ENCODE peak calls at places on chromosomes 3 and 15, in nine cellular contexts. K, V, M, T, N, Q, Y, B and Z are unnamed samples.

GRCh38 chr3:144241381-144241780 is 269.8 kb downstream of the DIPK2A start:
- DNase-seq in K (no peak), V (no peak), M (no peak), T (no peak), N (no peak), Q (no peak), Y (no peak), B (no peak), Z (peak)

GRCh38 chr3:186946756-186947375 is 16.5 kb downstream of the ST6GAL1 start:
- DNase-seq in K (no peak), V (no peak), M (no peak), T (no peak), N (no peak), Q (no peak), Y (no peak), B (no peak), Z (no peak)

GRCh38 chr3:186824430-186825139 is 17.9 kb upstream of the ADIPOQ start:
- DNase-seq in K (no peak), V (no peak), M (peak), T (no peak), N (no peak), Q (no peak), Y (no peak), B (no peak), Z (no peak)

GRCh38 chr15:74011610-74012009 is 17.1 kb downstream of the PML start:
- DNase-seq in K (peak), V (no peak), M (no peak), T (peak), N (no peak), Q (no peak), Y (no peak), B (no peak), Z (no peak)

GRCh38 chr3:52029053-52029452 is 27.3 kb downstream of the DUSP7 start:
- DNase-seq in K (no peak), V (no peak), M (no peak), T (no peak), N (no peak), Q (no peak), Y (no peak), B (no peak), Z (peak)

GRCh38 chr3:170232266-170232665 is 10.0 kb downstream of the PRKCI start:
- DNase-seq in K (no peak), V (no peak), M (no peak), T (no peak), N (no peak), Q (no peak), Y (no peak), B (no peak), Z (no peak)

GRCh38 chr3:21544076-21544462 is 206.9 kb downstream of the ZNF385D start:
- DNase-seq in K (no peak), V (no peak), M (no peak), T (no peak), N (no peak), Q (no peak), Y (no peak), B (no peak), Z (peak)

GRCh38 chr3:196292281-196292923 is 4.9 kb upstream of the PCYT1A start:
- DNase-seq in K (no peak), V (no peak), M (no peak), T (no peak), N (no peak), Q (no peak), Y (no peak), B (no peak), Z (no peak)

GRCh38 chr3:27939940-27940339 is 217.8 kb upstream of the EOMES start:
- DNase-seq in K (no peak), V (no peak), M (no peak), T (no peak), N (no peak), Q (peak), Y (no peak), B (no peak), Z (peak)

GRCh38 chr3:184315871-184316661 is 1.7 kb downstream of the EIF4G1 start:
- DNase-seq in K (no peak), V (no peak), M (no peak), T (no peak), N (no peak), Q (no peak), Y (no peak), B (no peak), Z (peak)

GRCh38 chr3:198071602-198072285 is 111.7 kb downstream of the LMLN start:
- DNase-seq in K (peak), V (no peak), M (peak), T (no peak), N (no peak), Q (peak), Y (no peak), B (peak), Z (peak)

GRCh38 chr15:69973102-69973714 is 124.5 kb downstream of the TLE3 start:
- DNase-seq in K (no peak), V (no peak), M (no peak), T (no peak), N (no peak), Q (no peak), Y (no peak), B (peak), Z (peak)

GRCh38 chr3:46705751-46706572 is 4.8 kb downstream of the TMIE start:
- DNase-seq in K (no peak), V (no peak), M (no peak), T (peak), N (no peak), Q (no peak), Y (no peak), B (no peak), Z (peak)

GRCh38 chr3:155080692-155081091 is 573 bp downstream of the MME start:
- DNase-seq in K (no peak), V (peak), M (no peak), T (no peak), N (no peak), Q (no peak), Y (no peak), B (no peak), Z (no peak)

GRCh38 chr3:141373768-141374526 is 5.6 kb downstream of the ZBTB38 start:
- DNase-seq in K (no peak), V (no peak), M (no peak), T (no peak), N (no peak), Q (no peak), Y (no peak), B (no peak), Z (peak)

GRCh38 chr3:29384640-29385039 is 103.8 kb downstream of the RBMS3 start:
- DNase-seq in K (no peak), V (no peak), M (no peak), T (no peak), N (no peak), Q (peak), Y (no peak), B (no peak), Z (peak)

GRCh38 chr3:115937054-115937453 is 313.7 kb downstream of the GAP43 start:
- DNase-seq in K (no peak), V (no peak), M (no peak), T (no peak), N (no peak), Q (no peak), Y (no peak), B (no peak), Z (no peak)

GRCh38 chr3:187107989-187108388 is 31.3 kb downstream of the RPL39L start:
- DNase-seq in K (no peak), V (no peak), M (no peak), T (no peak), N (no peak), Q (peak), Y (no peak), B (no peak), Z (no peak)

GRCh38 chr3:123841476-123842238 is 42.5 kb downstream of the MYLK start:
- DNase-seq in K (no peak), V (no peak), M (no peak), T (no peak), N (no peak), Q (no peak), Y (no peak), B (no peak), Z (peak)

GRCh38 chr3:125160911-125161371 is 51.6 kb downstream of the SLC12A8 start:
- DNase-seq in K (no peak), V (no peak), M (no peak), T (no peak), N (no peak), Q (no peak), Y (no peak), B (no peak), Z (peak)

GRCh38 chr15:69910511-69910910 is 187.2 kb downstream of the TLE3 start:
- DNase-seq in K (no peak), V (no peak), M (no peak), T (no peak), N (no peak), Q (no peak), Y (no peak), B (no peak), Z (no peak)

GRCh38 chr3:41753651-41754050 is 208.3 kb downstream of the ULK4 start:
- DNase-seq in K (no peak), V (no peak), M (no peak), T (no peak), N (no peak), Q (no peak), Y (no peak), B (no peak), Z (no peak)

GRCh38 chr3:51954120-51954519 is 1.1 kb upstream of the GPR62 start:
- DNase-seq in K (no peak), V (no peak), M (no peak), T (no peak), N (no peak), Q (no peak), Y (no peak), B (no peak), Z (no peak)

GRCh38 chr15:71752604-71753289 is 57.6 kb upstream of the NR2E3 start:
- DNase-seq in K (peak), V (no peak), M (no peak), T (no peak), N (no peak), Q (peak), Y (no peak), B (no peak), Z (peak)

GRCh38 chr3:4398906-4399305 is 68.2 kb downstream of the SUMF1 start:
- DNase-seq in K (no peak), V (peak), M (no peak), T (no peak), N (no peak), Q (no peak), Y (no peak), B (no peak), Z (no peak)

GRCh38 chr15:37095993-37096877 is 4.1 kb downstream of the MEIS2 start:
- DNase-seq in K (no peak), V (peak), M (no peak), T (no peak), N (no peak), Q (no peak), Y (no peak), B (no peak), Z (no peak)

GRCh38 chr3:39350714-39351113 is 21.2 kb downstream of the CCR8 start:
- DNase-seq in K (peak), V (no peak), M (no peak), T (no peak), N (no peak), Q (no peak), Y (no peak), B (no peak), Z (no peak)

GRCh38 chr15:68224546-68225250 is 4.8 kb downstream of the CLN6 start:
- DNase-seq in K (peak), V (no peak), M (no peak), T (no peak), N (no peak), Q (no peak), Y (no peak), B (no peak), Z (no peak)

GRCh38 chr3:4290272-4290893 is 12.8 kb upstream of the SETMAR start:
- DNase-seq in K (peak), V (peak), M (no peak), T (no peak), N (peak), Q (no peak), Y (no peak), B (no peak), Z (peak)

GRCh38 chr3:82342521-82342920 is 581.1 kb upstream of the GBE1 start:
- DNase-seq in K (no peak), V (no peak), M (no peak), T (no peak), N (no peak), Q (no peak), Y (no peak), B (no peak), Z (no peak)

GRCh38 chr3:30597131-30597768 is 9.2 kb upstream of the TGFBR2 start:
- DNase-seq in K (no peak), V (no peak), M (no peak), T (no peak), N (no peak), Q (no peak), Y (no peak), B (no peak), Z (peak)

GRCh38 chr3:78665776-78666457 is 1101.9 kb downstream of the ROBO1 start:
- DNase-seq in K (no peak), V (no peak), M (no peak), T (no peak), N (no peak), Q (no peak), Y (no peak), B (no peak), Z (peak)

GRCh38 chr3:58588030-58588614 is 10.9 kb upstream of the FAM107A start:
- DNase-seq in K (no peak), V (no peak), M (no peak), T (no peak), N (no peak), Q (no peak), Y (no peak), B (no peak), Z (no peak)

GRCh38 chr3:151567477-151567876 is 106.6 kb upstream of the IGSF10 start:
- DNase-seq in K (no peak), V (no peak), M (no peak), T (no peak), N (no peak), Q (no peak), Y (no peak), B (no peak), Z (no peak)

GRCh38 chr15:96213896-96214295 is 116.6 kb upstream of the NR2F2 start:
- DNase-seq in K (no peak), V (no peak), M (no peak), T (no peak), N (no peak), Q (no peak), Y (no peak), B (no peak), Z (no peak)